ENCODE peak calls at places on chromosomes 5 and 9, in seven cellular contexts. U is HCT116; T is adrenal gland; D is tibial artery; S is ovary; X is brain microvascular endothelial cell; Y is CD8-positive, alpha-beta T cell. G is an unnamed sample. For H3K36me3, the result is how much of the 10 kb centered on the place peaks cover.

GRCh38 chr5:128629162-128629561 is 91.1 kb upstream of the FBN2 start:
- DNase-seq in X (peak), U (no peak), D (no peak), T (no peak), Y (no peak), S (no peak), G (no peak)

GRCh38 chr9:98654247-98654646 is 54.5 kb downstream of the GABBR2 start:
- DNase-seq in Y (no peak), D (no peak), X (no peak), S (no peak), U (no peak), T (no peak), G (peak)

GRCh38 chr9:134698111-134698510 is 56.5 kb downstream of the COL5A1 start:
- DNase-seq in T (no peak), Y (no peak), U (no peak), S (no peak), D (no peak), X (no peak), G (no peak)

GRCh38 chr9:111036946-111037743 is 1.1 kb downstream of the LPAR1 start:
- DNase-seq in D (peak), T (no peak), X (peak), Y (no peak), U (peak), S (no peak), G (peak)

GRCh38 chr5:112865128-112865527 is 4.0 kb downstream of the SRP19 start:
- DNase-seq in D (no peak), X (no peak), U (no peak), Y (no peak), S (no peak), T (no peak), G (no peak)

GRCh38 chr5:142720561-142721275 is 34.8 kb upstream of the FGF1 start:
- DNase-seq in Y (no peak), S (no peak), D (no peak), U (no peak), X (no peak), T (no peak), G (peak)

GRCh38 chr5:147455321-147455720 is 54.5 kb downstream of the DPYSL3 start:
- DNase-seq in X (no peak), U (no peak), Y (no peak), D (peak), S (no peak), T (no peak), G (peak)

GRCh38 chr9:76787677-76788076 is 23.4 kb downstream of the PCA3 start:
- DNase-seq in U (no peak), D (no peak), X (no peak), T (no peak), S (no peak), Y (no peak), G (no peak)

GRCh38 chr9:89430995-89431394 is 66.9 kb downstream of the SEMA4D start:
- DNase-seq in Y (no peak), T (no peak), D (no peak), S (no peak), X (no peak), U (no peak), G (peak)

GRCh38 chr9:93826209-93826608 is 128.9 kb downstream of the BARX1 start:
- DNase-seq in U (no peak), Y (peak), S (no peak), X (no peak), T (no peak), D (no peak), G (no peak)

GRCh38 chr5:140827704-140828401 is at the start of gene PCDHA6:
- DNase-seq in T (no peak), D (no peak), S (no peak), X (no peak), U (no peak), Y (no peak), G (peak)

GRCh38 chr5:135739383-135739961 is 95.0 kb upstream of the SLC25A48 start:
- DNase-seq in T (peak), S (no peak), Y (no peak), X (no peak), U (no peak), D (no peak), G (peak)

GRCh38 chr5:116296335-116297072 is 211.7 kb downstream of the COMMD10 start:
- DNase-seq in X (no peak), D (no peak), T (no peak), Y (no peak), U (no peak), S (no peak), G (no peak)

GRCh38 chr5:57442080-57442839 is 40.4 kb downstream of the ACTBL2 start:
- DNase-seq in X (peak), D (peak), Y (no peak), U (no peak), T (no peak), S (no peak), G (peak)

GRCh38 chr5:102090770-102091169 is 205.3 kb downstream of the SLCO4C1 start:
- DNase-seq in D (no peak), S (no peak), X (no peak), U (peak), Y (no peak), T (no peak), G (no peak)

GRCh38 chr5:150064681-150065220 is 21.6 kb downstream of the CSF1R start:
- DNase-seq in T (no peak), U (no peak), S (no peak), D (no peak), X (no peak), Y (no peak), G (no peak)

GRCh38 chr5:102797485-102797884 is 42.4 kb downstream of the PAM start:
- DNase-seq in Y (no peak), S (no peak), D (no peak), U (no peak), T (no peak), X (no peak), G (no peak)

GRCh38 chr9:93501406-93501805 is 48.0 kb upstream of the FAM120AOS start:
- DNase-seq in U (no peak), X (no peak), D (no peak), Y (no peak), T (no peak), S (no peak), G (peak)

DNA sequence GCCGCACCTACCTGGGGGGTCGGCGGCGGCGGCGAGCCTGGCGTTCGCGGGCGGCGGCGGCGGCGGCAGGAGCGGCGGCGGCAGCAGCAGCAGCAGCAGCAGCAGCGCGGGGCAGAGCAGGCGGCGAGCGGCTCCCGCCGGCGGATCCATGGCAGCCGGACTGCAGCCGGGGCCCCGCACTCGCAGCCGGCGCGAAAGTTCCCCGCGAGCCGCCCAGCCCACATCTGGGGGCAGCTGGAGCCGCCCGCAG is 157 bp downstream of the ADAMTS2 start:
- DNase-seq in D (no peak), Y (no peak), U (no peak), X (no peak), S (no peak), T (no peak), G (no peak)
- H3K4me3 ChIP-seq in D (peak), Y (no peak), U (peak), X (peak), S (peak), T (no peak), G (no peak)

GRCh38 chr5:75017971-75018370 is 34.4 kb downstream of the GCNT4 start:
- DNase-seq in X (no peak), T (no peak), U (no peak), S (no peak), Y (no peak), D (no peak), G (no peak)

GRCh38 chr5:75010838-75011237 is 41.5 kb downstream of the GCNT4 start:
- DNase-seq in T (no peak), X (no peak), U (no peak), S (no peak), D (no peak), Y (no peak), G (no peak)

GRCh38 chr5:75016896-75017295 is 35.5 kb downstream of the GCNT4 start:
- DNase-seq in U (no peak), S (no peak), D (no peak), X (no peak), T (no peak), Y (no peak), G (no peak)

GRCh38 chr5:75009559-75010230 is 42.7 kb downstream of the GCNT4 start:
- DNase-seq in T (no peak), X (no peak), U (no peak), S (no peak), D (no peak), Y (no peak), G (no peak)

DNA sequence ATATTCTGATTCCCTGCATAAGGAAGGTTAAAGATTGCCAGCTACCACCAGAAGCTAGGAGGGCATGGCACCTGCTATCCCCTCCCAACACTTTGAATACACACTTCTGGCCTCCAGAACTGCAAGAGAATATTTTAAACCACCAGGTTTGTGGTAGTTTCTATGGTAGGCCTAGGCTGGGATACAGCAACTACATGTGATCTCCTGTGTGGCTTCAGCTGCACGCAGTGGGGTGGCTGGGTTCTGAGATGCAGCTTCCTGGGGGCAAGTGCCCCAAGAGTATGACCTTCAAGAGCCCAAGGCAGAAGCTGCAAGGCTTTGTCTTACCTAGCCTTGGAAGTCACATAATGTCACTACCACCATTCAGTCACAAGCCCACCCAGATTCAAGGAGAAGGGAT is 39.6 kb downstream of the GCNT4 start:
- DNase-seq in U (no peak), Y (no peak), D (no peak), T (no peak), X (no peak), S (no peak), G (no peak)
- TF ChIP-seq CTCF in U (no peak), Y (no peak), D (no peak), T (no peak), X (no peak), S (no peak), G (no peak)

DNA sequence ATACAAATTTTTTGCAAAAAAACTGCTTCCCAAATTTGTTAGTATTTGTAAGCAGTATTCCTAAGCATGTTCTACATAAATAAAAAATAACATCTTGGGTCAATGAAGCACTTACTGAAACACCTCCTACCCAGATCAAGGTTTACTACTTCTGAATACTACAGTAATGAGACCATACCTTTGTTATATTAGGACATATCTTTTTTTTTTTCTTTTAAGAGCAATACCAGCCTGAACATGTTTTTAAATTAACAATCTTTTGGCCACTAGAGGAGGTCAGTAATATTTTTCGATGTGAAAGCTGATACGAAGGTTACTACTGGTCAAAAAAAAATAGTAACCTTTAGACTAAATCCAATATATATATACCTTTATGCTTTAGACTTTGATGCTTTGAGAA is 72.7 kb downstream of the CERT1 start:
- DNase-seq in U (no peak), Y (no peak), S (no peak), X (no peak), T (no peak), D (no peak), G (peak)
- H3K36me3 ChIP-seq in U (under half), Y (under half), S (under half), X (under half), T (under half), D (under half), G (under half)

GRCh38 chr5:138468966-138469539 is 3.8 kb downstream of the EGR1 start:
- DNase-seq in Y (no peak), S (no peak), U (peak), T (no peak), D (no peak), X (no peak), G (peak)

GRCh38 chr5:138466900-138467710 is 1.8 kb downstream of the EGR1 start:
- DNase-seq in S (no peak), D (no peak), T (no peak), X (no peak), U (no peak), Y (no peak), G (no peak)

GRCh38 chr5:138468133-138468965 is 3.1 kb downstream of the EGR1 start:
- DNase-seq in Y (no peak), U (peak), D (no peak), X (no peak), S (no peak), T (no peak), G (peak)

GRCh38 chr5:138466058-138466899 is 1.0 kb downstream of the EGR1 start:
- DNase-seq in X (no peak), U (no peak), S (no peak), T (peak), D (peak), Y (no peak), G (no peak)

GRCh38 chr5:138467711-138468132 is 2.4 kb downstream of the EGR1 start:
- DNase-seq in S (no peak), T (no peak), Y (no peak), U (no peak), X (no peak), D (no peak), G (no peak)
- H3K4me3 ChIP-seq in S (peak), T (no peak), Y (no peak), U (peak), X (peak), D (peak), G (peak)

GRCh38 chr9:114153761-114154596 is 1.4 kb upstream of the COL27A1 start:
- DNase-seq in X (no peak), D (no peak), S (no peak), U (no peak), T (no peak), Y (no peak), G (no peak)
- TF ChIP-seq CTCF in X (peak), D (no peak), S (no peak), U (no peak), T (no peak), Y (no peak), G (peak)

GRCh38 chr9:132898043-132898442 is 19.3 kb downstream of the SPACA9 start:
- DNase-seq in D (no peak), X (no peak), S (no peak), Y (no peak), U (no peak), T (no peak), G (no peak)
- H3K36me3 ChIP-seq in D (half or more), X (half or more), S (under half), Y (half or more), U (under half), T (under half), G (under half)

DNA sequence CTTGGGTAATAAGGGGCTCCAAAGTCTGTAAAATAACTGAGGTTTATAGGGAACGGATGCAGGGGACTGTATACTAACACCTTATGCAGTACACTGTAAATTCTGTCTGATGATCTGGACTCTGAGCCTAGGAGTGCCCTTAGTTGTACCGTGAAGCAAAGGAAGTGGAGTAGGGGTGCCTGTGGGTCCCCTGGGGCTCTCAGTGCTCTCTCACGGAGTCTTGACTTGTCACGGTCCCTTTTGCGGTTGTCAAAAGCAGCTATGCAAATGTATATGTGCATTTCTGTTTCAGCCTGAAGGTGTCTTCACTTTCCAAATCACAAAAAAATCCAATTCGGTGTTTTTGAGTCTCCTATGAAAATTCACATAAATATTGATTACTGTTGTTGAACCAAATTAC is 17.8 kb downstream of the DMRT1 start:
- DNase-seq in T (no peak), U (no peak), S (no peak), X (no peak), D (no peak), Y (no peak), G (no peak)
- H3K4me3 ChIP-seq in T (no peak), U (no peak), S (no peak), X (no peak), D (no peak), Y (no peak), G (no peak)

DNA sequence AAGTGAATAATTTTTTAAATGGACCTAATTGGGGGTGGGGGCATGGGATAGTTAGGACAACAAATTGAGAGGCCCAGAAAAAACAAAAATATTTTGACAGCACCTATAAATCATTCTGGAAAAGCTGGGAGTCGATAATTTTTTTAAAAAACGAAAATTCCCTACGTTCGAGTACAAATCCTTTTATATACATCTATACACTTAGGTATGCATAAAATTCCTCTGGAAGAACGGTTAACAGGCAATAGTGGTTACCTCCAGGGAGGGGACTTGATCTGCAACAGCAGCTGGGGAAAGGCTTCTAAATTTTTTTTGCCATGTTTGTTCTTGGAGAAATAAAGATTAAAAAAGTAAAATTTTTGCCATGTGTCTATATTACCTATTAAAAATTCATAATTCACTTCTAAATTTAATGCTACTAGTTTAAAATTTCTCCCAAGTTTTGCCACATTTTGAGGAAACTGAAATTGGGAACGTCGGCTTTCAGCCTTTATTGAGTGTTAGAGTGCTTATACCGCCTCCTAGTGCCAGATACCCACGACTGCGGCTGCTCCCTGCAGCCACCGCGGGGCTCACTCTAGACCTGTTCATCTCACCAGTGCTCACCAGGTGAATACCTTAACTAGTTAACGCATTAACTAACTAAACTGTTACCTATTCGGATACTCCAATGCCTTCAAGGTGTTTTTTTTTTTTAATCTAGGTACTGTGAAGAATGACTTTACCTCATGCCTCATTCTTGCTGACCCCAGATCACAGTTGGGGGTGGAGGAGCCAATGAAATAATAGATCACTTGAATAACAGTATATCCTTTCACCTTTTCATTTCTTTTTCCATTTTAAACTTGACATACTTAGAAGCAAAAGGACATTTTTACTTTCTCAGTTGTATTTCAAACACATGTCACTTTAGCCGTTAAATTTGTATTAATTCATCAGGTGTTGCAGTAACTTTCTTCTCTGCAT is 1.8 kb upstream of the BHMT start:
- DNase-seq in X (no peak), T (no peak), Y (peak), U (peak), D (no peak), S (no peak), G (no peak)
- TF ChIP-seq CTCF in X (peak), T (no peak), Y (peak), U (peak), D (no peak), S (no peak), G (peak)

DNA sequence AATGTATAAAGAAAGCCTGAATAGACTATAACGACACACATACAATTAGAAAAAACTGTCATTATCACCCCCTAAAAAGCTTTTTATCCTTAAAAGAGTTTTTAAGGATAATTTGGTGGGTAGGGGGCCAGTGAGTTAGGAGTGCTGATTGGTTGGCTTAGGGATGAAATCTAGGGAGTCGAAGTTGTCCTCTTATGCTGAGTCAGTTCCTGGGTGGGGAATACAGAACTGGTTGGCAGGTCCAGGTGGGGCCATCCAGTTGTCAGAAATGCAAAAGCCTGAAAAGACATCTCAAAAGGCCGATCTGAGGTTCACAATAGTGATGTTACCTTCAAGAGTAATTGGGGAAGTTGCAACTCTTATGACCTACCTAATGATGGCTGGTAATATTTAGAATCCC is 13.6 kb downstream of the ZBTB5 start:
- DNase-seq in T (no peak), U (no peak), X (no peak), S (no peak), Y (no peak), D (no peak), G (no peak)
- H3K36me3 ChIP-seq in T (under half), U (under half), X (under half), S (under half), Y (under half), D (under half), G (under half)

DNA sequence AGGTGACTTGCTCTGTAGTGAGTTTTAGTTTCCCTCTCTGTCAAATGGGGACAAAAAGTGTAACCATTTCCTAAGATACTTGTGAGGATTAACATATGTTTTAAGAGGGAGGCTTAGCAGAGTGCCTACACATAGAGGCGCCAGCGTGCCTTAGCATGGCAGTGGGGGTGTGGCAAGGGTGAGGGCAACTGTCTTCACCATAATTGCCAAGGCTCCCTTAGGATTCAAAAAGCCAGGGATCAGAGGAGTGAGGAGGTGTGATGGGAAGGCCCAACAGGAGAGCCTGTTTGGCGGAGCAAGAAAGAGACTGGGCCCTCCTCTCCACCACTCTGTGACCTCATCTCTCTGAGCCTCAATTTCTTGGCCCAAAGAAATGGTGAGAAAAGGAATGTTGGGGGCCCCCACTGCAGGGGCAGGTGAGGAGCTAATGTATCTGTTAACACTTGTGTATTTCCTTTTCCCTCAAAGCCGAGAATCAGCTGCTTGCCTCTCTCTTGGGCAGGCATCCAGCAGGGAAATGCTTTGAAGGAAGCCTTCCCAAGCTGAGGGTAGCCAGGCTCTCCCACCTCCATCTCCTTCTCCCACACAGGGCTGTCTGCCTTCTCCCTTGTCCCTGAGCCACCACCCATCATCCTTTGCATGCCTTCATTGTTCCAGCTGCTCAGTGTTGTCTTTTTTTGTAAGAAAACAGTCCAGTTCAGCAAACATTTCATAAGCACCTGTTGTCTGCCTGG is 76.0 kb downstream of the DAB2IP start:
- DNase-seq in U (no peak), X (no peak), T (no peak), Y (no peak), D (no peak), S (peak), G (no peak)
- H3K4me3 ChIP-seq in U (no peak), X (no peak), T (no peak), Y (no peak), D (no peak), S (no peak), G (no peak)